ENCODE peak calls at places on chromosomes 6 and 20, in eight cellular contexts. T is HEK293T; P is amygdala; N is nephron progenitor cell; X is T-cell; I is activated T-cell treated with anti-CD3 and anti-CD28 coated beads, Interleukin-2, amount 50 U/mL, for 48 hours; O is T-helper 1 cell; C is astrocyte of the cerebellum. M is an unnamed sample.

GRCh38 chr6:52512199-52512598 is 64.7 kb downstream of the TRAM2 start:
- DNase-seq in T (no peak), C (no peak), N (no peak), P (no peak), I (no peak), X (no peak), O (no peak), M (no peak)

GRCh38 chr20:46057856-46058655 is 29.0 kb downstream of the SLC12A5 start:
- DNase-seq in N (peak), P (peak), T (no peak), X (no peak), I (no peak), C (no peak), O (no peak), M (peak)

GRCh38 chr20:18585134-18585533 is 2.7 kb upstream of the DTD1 start:
- DNase-seq in P (no peak), T (no peak), X (no peak), I (no peak), N (no peak), C (no peak), O (no peak), M (no peak)

GRCh38 chr6:31776961-31777666 is at the start of gene VWA7:
- DNase-seq in O (peak), T (peak), P (no peak), C (peak), I (peak), X (peak), N (peak), M (no peak)

GRCh38 chr20:49878977-49879376 is 36.4 kb downstream of the SPATA2 start:
- DNase-seq in O (no peak), I (no peak), N (no peak), X (no peak), C (no peak), P (no peak), T (no peak), M (no peak)

GRCh38 chr20:19934792-19935491 is 82.2 kb upstream of the NAA20 start:
- DNase-seq in P (peak), O (no peak), X (no peak), I (no peak), N (no peak), T (no peak), C (no peak), M (peak)

GRCh38 chr20:32152421-32153155 is 43.1 kb downstream of the TM9SF4 start:
- DNase-seq in N (no peak), I (no peak), X (no peak), C (no peak), O (no peak), T (no peak), P (no peak), M (peak)

GRCh38 chr20:13322198-13322597 is 101.1 kb downstream of the ISM1 start:
- DNase-seq in I (no peak), C (no peak), X (no peak), O (no peak), P (no peak), N (no peak), T (no peak), M (no peak)

GRCh38 chr6:151624900-151625536 is 131.2 kb downstream of the CCDC170 start:
- DNase-seq in O (no peak), X (no peak), N (no peak), I (no peak), P (no peak), C (no peak), T (no peak), M (no peak)

GRCh38 chr6:108876929-108877775 is 28.9 kb downstream of the ARMC2 start:
- DNase-seq in P (no peak), N (no peak), X (no peak), T (no peak), C (no peak), O (no peak), I (no peak), M (peak)

GRCh38 chr6:10569392-10570127 is 48.4 kb downstream of the GCNT2 start:
- DNase-seq in T (no peak), P (no peak), O (no peak), I (no peak), C (no peak), X (no peak), N (no peak), M (peak)

GRCh38 chr6:133244502-133244901 is 3.3 kb downstream of the EYA4 start:
- DNase-seq in I (no peak), N (no peak), T (no peak), P (no peak), X (no peak), O (no peak), C (no peak), M (no peak)

GRCh38 chr6:110296151-110297028 is 61.8 kb downstream of the METTL24 start:
- DNase-seq in C (no peak), O (no peak), N (no peak), P (no peak), T (no peak), X (no peak), I (no peak), M (no peak)

GRCh38 chr6:40997256-40997957 is 41.6 kb downstream of the UNC5CL start:
- DNase-seq in X (no peak), T (peak), N (no peak), P (no peak), O (no peak), C (peak), I (no peak), M (no peak)

GRCh38 chr20:38985060-38985459 is 22.9 kb downstream of the DHX35 start:
- DNase-seq in X (no peak), C (no peak), N (no peak), T (no peak), I (no peak), O (no peak), P (no peak), M (no peak)

GRCh38 chr6:110884321-110884720 is 9.7 kb downstream of the AMD1 start:
- DNase-seq in C (no peak), P (no peak), X (no peak), T (no peak), O (no peak), I (no peak), N (no peak), M (no peak)

GRCh38 chr6:44000164-44000842 is 126.9 kb downstream of the MRPL14 start:
- DNase-seq in P (peak), I (peak), T (no peak), C (no peak), X (no peak), O (no peak), N (no peak), M (no peak)

GRCh38 chr20:35845561-35845960 is 73.7 kb downstream of the PHF20 start:
- DNase-seq in N (no peak), O (no peak), I (no peak), C (no peak), X (no peak), T (no peak), P (no peak), M (no peak)

GRCh38 chr20:51497542-51498467 is 44.7 kb downstream of the NFATC2 start:
- DNase-seq in O (peak), T (no peak), P (no peak), C (no peak), X (peak), N (no peak), I (peak), M (peak)

GRCh38 chr6:143742070-143742954 is 64.5 kb downstream of the PHACTR2 start:
- DNase-seq in N (no peak), I (no peak), T (no peak), P (no peak), X (no peak), C (no peak), O (no peak), M (no peak)

GRCh38 chr6:88209301-88209700 is 43.2 kb upstream of the CNR1 start:
- DNase-seq in C (no peak), X (no peak), I (no peak), N (no peak), P (no peak), O (no peak), T (no peak), M (no peak)

GRCh38 chr6:153172815-153173214 is 41.7 kb upstream of the RGS17 start:
- DNase-seq in C (no peak), T (no peak), P (no peak), N (no peak), I (no peak), X (no peak), O (no peak), M (no peak)

GRCh38 chr20:50722466-50723155 is 8.8 kb upstream of the PARD6B start:
- DNase-seq in N (no peak), X (no peak), T (no peak), C (no peak), O (no peak), P (no peak), I (no peak), M (peak)

GRCh38 chr20:62321521-62321948 is 18.7 kb downstream of the ADRM1 start:
- DNase-seq in C (no peak), N (no peak), X (no peak), T (peak), P (no peak), O (no peak), I (no peak), M (no peak)

GRCh38 chr20:25065625-25066338 is 7.8 kb upstream of the ACSS1 start:
- DNase-seq in N (peak), C (peak), T (peak), O (peak), X (peak), I (peak), P (peak), M (peak)

GRCh38 chr6:24016857-24017256 is 109.2 kb upstream of the NRSN1 start:
- DNase-seq in C (no peak), O (no peak), I (no peak), P (no peak), X (no peak), T (no peak), N (no peak), M (no peak)

GRCh38 chr6:41088451-41088850 is 15.7 kb downstream of the NFYA start:
- DNase-seq in P (no peak), O (no peak), X (no peak), T (no peak), N (no peak), C (no peak), I (no peak), M (no peak)

GRCh38 chr20:63767886-63768285 is 28.3 kb downstream of the SLC2A4RG start:
- DNase-seq in I (no peak), C (no peak), N (no peak), O (no peak), P (no peak), X (no peak), T (no peak), M (no peak)